ENCODE peak calls at places on chromosomes 16 and 17, in ten cellular contexts. T is fibroblast of lung, A is left ventricle myocardium inferior, X is HFF-Myc, O is thoracic aorta, I is mammary epithelial cell, D is heart right ventricle, B is cardiac muscle cell, L is cardiac fibroblast, Q is IMR-90. F is an unnamed sample.
A peak's percentile ranks its signal among the peaks of the same experiment; 100 is the strongest.

GRCh38 chr17:50661795-50662391 is 27.2 kb downstream of the ABCC3 start:
- DNase-seq in T (peak; percentile 89), O (peak; percentile 70), Q (peak; percentile 93), D (no peak), A (no peak), L (peak; percentile 93), X (peak; percentile 82), B (peak; percentile 84), I (peak; percentile 93), F (peak; percentile 99)

GRCh38 chr17:75079023-75079373 is 8.8 kb upstream of the SLC16A5 start:
- DNase-seq in D (no peak), O (no peak), A (no peak), L (no peak), Q (no peak), X (no peak), B (no peak), T (no peak), I (no peak), F (no peak)

GRCh38 chr16:77359065-77359502 is 75.8 kb downstream of the ADAMTS18 start:
- DNase-seq in T (peak; percentile 26), O (no peak), X (no peak), Q (peak; percentile 0), B (peak; percentile 16), D (no peak), A (no peak), I (peak; percentile 89), L (peak; percentile 89), F (peak; percentile 52)

GRCh38 chr16:84816023-84816422 is 3.8 kb upstream of the CRISPLD2 start:
- DNase-seq in B (no peak), A (no peak), T (no peak), Q (no peak), I (no peak), D (no peak), X (no peak), L (no peak), O (no peak), F (no peak)

GRCh38 chr17:15321556-15322250 is 19.7 kb downstream of the TEKT3 start:
- DNase-seq in D (no peak), X (peak; percentile 20), T (peak; percentile 80), I (no peak), A (no peak), Q (peak; percentile 79), O (no peak), B (no peak), L (peak; percentile 36), F (no peak)

GRCh38 chr16:11977206-11978041 is 890 bp downstream of the SNX29 start:
- DNase-seq in X (no peak), T (peak; percentile 66), I (peak; percentile 69), D (peak; percentile 23), O (no peak), B (peak; percentile 76), L (peak; percentile 81), A (no peak), Q (peak; percentile 82), F (peak; percentile 47)

GRCh38 chr16:29804020-29804419 is 2.3 kb upstream of the MAZ start:
- DNase-seq in A (no peak), D (no peak), B (no peak), O (no peak), T (no peak), Q (no peak), L (no peak), I (no peak), X (no peak), F (no peak)

GRCh38 chr17:71975998-71976649 is 144.7 kb upstream of the SOX9 start:
- DNase-seq in I (peak; percentile 98), O (peak; percentile 85), D (peak; percentile 76), A (peak; percentile 80), L (peak; percentile 96), Q (peak; percentile 97), B (peak; percentile 98), X (peak; percentile 59), T (peak; percentile 98), F (peak; percentile 99)

GRCh38 chr16:27240948-27241531 is 27.5 kb downstream of the NSMCE1 start:
- DNase-seq in O (no peak), Q (peak; percentile 80), D (no peak), T (peak; percentile 74), A (no peak), X (no peak), B (peak; percentile 55), I (no peak), L (peak; percentile 89), F (no peak)

GRCh38 chr16:51767564-51767963 is 616.5 kb upstream of the SALL1 start:
- DNase-seq in Q (no peak), A (no peak), X (no peak), I (no peak), D (no peak), O (no peak), L (no peak), T (no peak), B (no peak), F (no peak)

GRCh38 chr17:50541916-50542688 is 4.9 kb upstream of the SPATA20 start:
- DNase-seq in L (peak; percentile 69), X (no peak), O (no peak), T (peak; percentile 62), Q (peak; percentile 69), I (peak; percentile 82), A (peak; percentile 89), B (peak; percentile 87), D (peak; percentile 84), F (peak; percentile 85)

GRCh38 chr16:2821483-2822157 is 4.6 kb downstream of the PRSS21 start:
- DNase-seq in D (no peak), Q (no peak), A (no peak), O (no peak), I (no peak), T (no peak), L (no peak), X (no peak), B (no peak), F (no peak)

GRCh38 chr17:41692722-41693521 is 4.2 kb downstream of the EIF1 start:
- DNase-seq in D (no peak), B (no peak), A (no peak), I (peak; percentile 49), L (peak; percentile 43), X (no peak), Q (peak; percentile 33), O (no peak), T (no peak), F (peak; percentile 30)

GRCh38 chr17:76673729-76674128 is 30.2 kb upstream of the ST6GALNAC1 start:
- DNase-seq in L (no peak), D (no peak), T (no peak), B (no peak), A (no peak), X (no peak), I (no peak), Q (no peak), O (no peak), F (no peak)

GRCh38 chr17:19867094-19867653 is 562 bp downstream of the ULK2 start:
- DNase-seq in T (peak; percentile 68), Q (peak; percentile 54), B (peak; percentile 71), D (peak; percentile 66), I (peak; percentile 50), L (peak; percentile 62), O (no peak), X (no peak), A (peak; percentile 76), F (peak; percentile 64)

GRCh38 chr16:68367440-68367839 is 56.6 kb downstream of the PRMT7 start:
- DNase-seq in T (no peak), B (no peak), L (no peak), D (no peak), X (no peak), O (no peak), I (no peak), Q (no peak), A (no peak), F (no peak)

GRCh38 chr16:68367891-68368601 is 57.2 kb downstream of the PRMT7 start:
- DNase-seq in D (no peak), T (no peak), O (no peak), B (no peak), I (no peak), Q (no peak), A (no peak), X (no peak), L (no peak), F (no peak)

GRCh38 chr16:68366062-68366461 is 55.2 kb downstream of the PRMT7 start:
- DNase-seq in T (no peak), X (no peak), A (no peak), B (no peak), O (no peak), I (no peak), D (no peak), L (no peak), Q (no peak), F (no peak)

GRCh38 chr16:68368602-68368944 is 57.8 kb downstream of the PRMT7 start:
- DNase-seq in Q (no peak), A (no peak), X (no peak), T (no peak), L (no peak), B (no peak), O (no peak), D (no peak), I (no peak), F (no peak)

DNA sequence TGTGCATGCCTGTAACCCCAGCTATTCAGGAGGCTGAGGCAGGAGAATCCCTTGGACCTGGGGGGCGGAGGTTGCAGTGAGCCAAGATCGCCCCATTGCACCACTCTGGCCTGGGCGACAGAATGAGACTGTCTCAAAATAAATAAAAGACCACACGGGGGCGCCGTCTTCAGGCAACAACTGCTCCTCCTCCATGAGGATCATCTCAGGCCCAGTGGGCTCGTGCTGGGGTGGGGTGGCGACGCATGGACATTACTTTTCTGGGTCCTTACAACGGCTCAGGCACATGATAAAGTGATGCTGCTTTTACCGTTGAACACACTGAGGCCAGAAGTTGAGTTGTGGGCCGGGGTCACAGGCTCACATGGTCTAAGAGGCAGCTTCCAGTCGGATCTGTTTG is 56.2 kb downstream of the PRMT7 start:
- DNase-seq in Q (peak; percentile 9), O (no peak), X (no peak), L (peak; percentile 53), I (no peak), B (peak; percentile 48), T (peak; percentile 32), D (no peak), A (no peak), F (peak; percentile 57)
- TF ChIP-seq CTCF in Q (peak; percentile 47), O (no peak), X (no peak), L (peak; percentile 38), I (peak; percentile 45), B (peak; percentile 32), T (peak; percentile 35), D (peak; percentile 28), A (peak; percentile 48), F (peak; percentile 32)

GRCh38 chr16:24953721-24954120 is 61.4 kb downstream of the ARHGAP17 start:
- DNase-seq in I (no peak), O (no peak), B (no peak), D (no peak), X (no peak), T (no peak), Q (no peak), A (no peak), L (no peak), F (no peak)
- TF ChIP-seq CTCF in I (no peak), O (no peak), B (no peak), D (no peak), X (no peak), T (no peak), Q (no peak), A (no peak), L (no peak), F (no peak)

GRCh38 chr17:7252176-7253043 is at the start of gene ELP5:
- DNase-seq in T (peak; percentile 96), O (peak; percentile 85), I (peak; percentile 92), L (peak; percentile 97), B (peak; percentile 97), X (no peak), Q (peak; percentile 94), D (peak; percentile 97), A (peak; percentile 95), F (peak; percentile 94)
- TF ChIP-seq CTCF in T (no peak), O (no peak), I (peak; percentile 20), L (no peak), B (peak; percentile 10), X (no peak), Q (peak; percentile 19), D (peak; percentile 51), A (peak; percentile 30), F (no peak)

GRCh38 chr16:59412275-59412841 is 678.2 kb upstream of the GOT2 start:
- DNase-seq in X (no peak), B (no peak), T (peak; percentile 30), Q (peak; percentile 30), A (no peak), L (peak; percentile 22), O (no peak), I (peak; percentile 23), D (no peak), F (peak; percentile 9)
- TF ChIP-seq CTCF in X (peak; percentile 17), B (no peak), T (peak; percentile 38), Q (peak; percentile 54), A (peak; percentile 29), L (peak; percentile 25), O (no peak), I (peak; percentile 34), D (peak; percentile 9), F (peak; percentile 68)